ENCODE peak calls at places on chromosomes 3 and 15, in nine cellular contexts. U is cardiac muscle cell; F is GM23248; Z is fibroblast of lung; N is mesenchymal stem cell; E is CD8-positive, alpha-beta memory T cell; O is colonic mucosa; J is left lung; S is heart right ventricle. C is an unnamed sample. For H3K4me1 and H3K36me3, the result is how much of the 10 kb centered on the place peaks cover.

GRCh38 chr3:89072671-89073070 is 34.8 kb upstream of the EPHA3 start:
- DNase-seq in S (no peak), O (no peak), J (no peak), U (no peak), Z (no peak), E (no peak), F (no peak), N (no peak), C (no peak)

GRCh38 chr15:71575474-71576045 is 234.8 kb upstream of the NR2E3 start:
- DNase-seq in E (no peak), O (no peak), U (no peak), J (no peak), Z (no peak), N (no peak), F (peak), S (no peak), C (no peak)

GRCh38 chr15:59632714-59633113 is 21.1 kb downstream of the GCNT3 start:
- DNase-seq in Z (no peak), E (no peak), F (peak), O (no peak), J (no peak), U (peak), S (no peak), N (peak), C (no peak)

GRCh38 chr3:128714887-128715496 is 11.0 kb upstream of the RAB7A start:
- DNase-seq in O (no peak), N (no peak), F (no peak), Z (no peak), J (no peak), E (peak), S (no peak), U (no peak), C (peak)

GRCh38 chr15:29090617-29091466 is 178.8 kb downstream of the NSMCE3 start:
- DNase-seq in Z (no peak), J (no peak), O (no peak), E (peak), N (peak), U (peak), F (peak), S (no peak), C (peak)

GRCh38 chr15:86135030-86135429 is 55.4 kb downstream of the AGBL1 start:
- DNase-seq in O (peak), S (no peak), F (no peak), Z (no peak), E (no peak), J (no peak), U (peak), N (no peak), C (no peak)

GRCh38 chr3:126464494-126464893 is 11.2 kb downstream of the ZXDC start:
- DNase-seq in Z (no peak), J (no peak), E (no peak), N (no peak), S (no peak), O (no peak), F (no peak), U (no peak), C (no peak)

GRCh38 chr15:58932791-58933310 is 628 bp downstream of the SLTM start:
- DNase-seq in J (no peak), O (no peak), U (peak), N (peak), S (peak), F (peak), E (no peak), Z (peak), C (no peak)

GRCh38 chr15:46591462-46591861 is 956.6 kb downstream of the SQOR start:
- DNase-seq in F (no peak), S (no peak), J (no peak), Z (no peak), U (no peak), N (no peak), E (no peak), O (no peak), C (no peak)

GRCh38 chr3:136943396-136943795 is 14.4 kb upstream of the IL20RB start:
- DNase-seq in N (no peak), E (no peak), J (no peak), O (no peak), F (peak), Z (no peak), S (no peak), U (no peak), C (no peak)

GRCh38 chr3:136939489-136939888 is 18.3 kb upstream of the IL20RB start:
- DNase-seq in U (no peak), E (no peak), J (no peak), N (no peak), F (no peak), O (no peak), S (no peak), Z (no peak), C (no peak)

GRCh38 chr3:136938334-136938733 is 19.4 kb upstream of the IL20RB start:
- DNase-seq in E (no peak), J (no peak), U (no peak), O (no peak), F (peak), Z (peak), S (no peak), N (peak), C (no peak)

GRCh38 chr3:136946978-136947377 is 10.8 kb upstream of the IL20RB start:
- DNase-seq in E (no peak), O (no peak), U (no peak), J (no peak), N (no peak), S (no peak), F (no peak), Z (no peak), C (no peak)

GRCh38 chr3:136942796-136943195 is 15.0 kb upstream of the IL20RB start:
- DNase-seq in F (no peak), Z (no peak), J (no peak), S (no peak), O (no peak), N (no peak), U (peak), E (no peak), C (no peak)
- H3K4me1 ChIP-seq in F (under half), Z (under half), J (half or more), S (under half), O (under half), N (under half), U (under half), E (under half), C (under half)

GRCh38 chr3:85631070-85631469 is 672.3 kb downstream of the CADM2 start:
- DNase-seq in S (no peak), U (no peak), J (no peak), E (no peak), F (no peak), Z (no peak), N (no peak), O (no peak), C (no peak)
- H3K4me3 ChIP-seq in S (no peak), U (no peak), J (no peak), E (no peak), F (no peak), Z (no peak), N (no peak), O (no peak), C (no peak)

DNA sequence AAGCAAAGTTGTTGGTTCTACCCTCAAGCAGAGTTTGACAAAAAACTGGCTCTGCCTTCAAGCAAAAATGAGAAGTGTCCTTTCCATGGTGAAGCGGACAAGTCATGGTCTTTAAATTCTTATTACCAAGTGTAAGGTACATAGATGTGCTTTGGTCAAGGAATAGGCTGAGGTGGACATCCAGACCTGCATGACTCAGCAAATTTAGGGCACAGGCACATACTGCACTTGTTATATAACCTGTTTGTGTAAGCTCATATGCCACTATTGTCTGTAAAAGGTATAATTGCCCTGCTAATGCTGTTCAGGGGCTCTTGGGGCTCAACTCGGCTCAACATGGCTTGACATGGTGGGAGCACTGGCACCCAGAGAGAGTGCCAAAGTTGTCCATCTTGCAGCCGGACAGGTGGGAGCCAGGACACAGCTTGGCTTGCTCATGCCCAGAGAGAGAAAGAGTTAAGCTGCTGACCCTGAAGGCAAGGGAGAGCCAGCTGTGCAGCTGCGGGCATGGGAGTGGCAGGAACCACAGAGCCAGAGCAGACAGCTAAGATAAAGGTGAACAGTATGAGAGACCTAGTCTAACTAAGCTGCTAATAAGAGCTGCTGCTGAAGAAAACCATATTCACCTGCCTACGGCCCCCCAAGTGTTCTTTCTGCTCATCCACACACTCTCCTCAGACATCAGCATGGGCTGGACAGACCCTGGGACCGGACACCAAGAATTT is 17.7 kb downstream of the MCCC1 start:
- DNase-seq in U (no peak), N (no peak), S (no peak), E (no peak), J (no peak), O (no peak), Z (no peak), F (no peak), C (no peak)
- H3K36me3 ChIP-seq in U (under half), N (half or more), S (half or more), E (under half), J (half or more), O (under half), Z (under half), F (under half), C (under half)

GRCh38 chr15:45373961-45374360 is 4.4 kb downstream of the GATM start:
- DNase-seq in Z (no peak), N (no peak), U (no peak), E (no peak), O (no peak), S (no peak), J (no peak), F (no peak), C (no peak)
- H3K4me1 ChIP-seq in Z (under half), N (under half), U (under half), E (under half), O (under half), S (under half), J (under half), F (under half), C (under half)

GRCh38 chr3:179067839-179068238 is 3.8 kb downstream of the ZMAT3 start:
- DNase-seq in E (no peak), Z (no peak), U (peak), O (no peak), F (no peak), J (no peak), S (no peak), N (no peak), C (no peak)

GRCh38 chr3:179071569-179072397 is at the start of gene ZMAT3:
- DNase-seq in Z (peak), U (peak), J (peak), F (peak), E (peak), N (peak), O (peak), S (peak), C (peak)

GRCh38 chr3:179071161-179071568 is 444 bp downstream of the ZMAT3 start:
- DNase-seq in Z (peak), O (peak), J (no peak), S (no peak), F (peak), E (no peak), N (peak), U (peak), C (peak)

GRCh38 chr3:179068779-179069530 is 2.7 kb downstream of the ZMAT3 start:
- DNase-seq in S (no peak), E (peak), N (peak), Z (no peak), U (peak), F (peak), O (peak), J (no peak), C (peak)

DNA sequence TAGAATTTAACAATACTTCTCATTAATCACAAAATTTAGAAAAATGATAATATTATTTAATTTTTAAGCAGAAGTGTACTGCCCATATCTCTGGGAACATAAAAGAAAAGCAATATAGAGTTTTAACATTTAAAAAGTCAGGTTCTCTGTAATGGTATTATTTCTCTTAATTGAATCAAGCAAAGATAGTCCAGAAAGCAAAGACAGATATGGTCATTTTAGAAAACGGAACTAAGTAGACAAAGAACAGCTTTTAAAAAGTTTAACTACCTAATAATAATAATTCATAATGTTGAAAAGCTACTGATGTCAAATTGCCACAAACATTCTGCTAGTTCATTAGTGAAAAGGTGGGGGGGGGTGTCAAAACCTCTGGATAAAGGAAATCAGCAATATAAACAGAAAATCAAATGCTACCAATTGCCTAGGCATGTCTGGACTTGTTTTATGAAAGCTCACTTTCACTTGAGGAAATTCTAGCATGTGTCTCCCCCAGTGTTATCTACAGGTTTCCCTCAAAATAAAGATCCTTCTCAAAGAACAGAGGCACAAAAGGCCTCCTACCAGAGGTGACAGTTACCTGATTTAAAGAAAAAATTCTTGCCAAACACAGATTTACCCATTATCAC is 1.7 kb downstream of the ZMAT3 start:
- DNase-seq in Z (peak), U (no peak), J (no peak), E (no peak), F (peak), N (peak), S (no peak), O (no peak), C (no peak)
- H3K4me3 ChIP-seq in Z (peak), U (peak), J (no peak), E (no peak), F (peak), N (peak), S (no peak), O (no peak), C (no peak)

GRCh38 chr3:132509506-132509905 is 87.6 kb upstream of the ACKR4 start:
- DNase-seq in F (no peak), N (no peak), S (no peak), J (no peak), Z (no peak), U (no peak), E (no peak), O (no peak), C (no peak)
- H3K36me3 ChIP-seq in F (half or more), N (half or more), S (half or more), J (half or more), Z (under half), U (half or more), E (under half), O (under half), C (half or more)

DNA sequence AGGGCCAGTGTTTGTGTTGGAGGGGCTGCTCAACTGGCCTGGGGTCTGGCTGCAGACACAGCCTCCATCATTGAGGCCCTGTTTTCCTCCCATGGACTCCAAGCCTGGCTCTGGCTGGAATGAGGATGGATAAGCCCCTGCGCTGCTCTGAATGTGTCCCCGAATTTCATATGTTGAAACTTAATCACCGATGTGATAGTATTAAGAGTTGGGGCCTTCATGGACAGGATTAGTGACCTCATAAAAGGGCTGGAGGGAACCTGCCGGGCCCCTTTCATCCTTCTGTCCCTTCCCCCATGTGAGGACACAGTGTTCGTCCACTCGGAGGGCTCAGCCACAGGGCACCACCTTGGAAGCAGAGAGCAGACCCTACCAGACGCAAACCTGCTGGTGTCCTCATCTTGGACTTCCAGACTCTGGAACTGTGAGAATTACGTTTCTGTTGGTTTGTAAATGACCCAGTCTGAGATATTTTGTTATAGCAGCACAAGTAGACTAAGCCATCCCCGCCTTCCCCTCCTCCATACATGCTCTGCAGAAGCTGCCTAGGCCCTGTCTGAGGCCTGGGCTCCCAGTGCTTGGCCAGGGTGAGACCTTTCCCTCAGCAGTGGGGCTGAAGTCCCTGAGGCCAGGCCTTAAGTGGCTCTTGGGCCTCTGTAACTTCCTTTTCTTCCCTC is 3.8 kb upstream of the LCTL start:
- DNase-seq in F (no peak), E (no peak), U (no peak), Z (no peak), S (no peak), O (no peak), J (no peak), N (no peak), C (no peak)
- H3K4me1 ChIP-seq in F (under half), E (under half), U (under half), Z (under half), S (under half), O (under half), J (under half), N (under half), C (under half)

DNA sequence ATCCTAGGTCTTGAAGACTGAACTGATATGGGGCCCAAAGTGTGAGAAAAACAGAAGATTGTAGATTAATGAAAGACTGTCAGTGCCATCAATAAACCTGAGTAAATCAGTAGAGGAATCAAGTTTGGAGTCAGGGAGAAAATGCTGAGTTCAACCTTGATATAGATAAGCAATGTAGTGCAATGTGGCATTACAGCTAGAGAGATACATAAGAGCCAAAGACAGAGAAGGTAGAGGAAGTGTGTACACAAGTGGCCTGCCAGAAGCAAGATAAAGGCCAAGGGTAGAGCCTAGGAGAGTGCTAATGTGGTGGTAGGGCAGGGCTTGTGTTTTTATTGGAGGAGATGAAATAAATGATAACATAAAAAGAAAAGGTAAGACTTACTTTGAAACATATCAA is 26.0 kb upstream of the EID1 start:
- DNase-seq in E (no peak), J (no peak), U (no peak), O (no peak), S (no peak), Z (no peak), N (no peak), F (no peak), C (no peak)
- H3K4me3 ChIP-seq in E (no peak), J (no peak), U (no peak), O (no peak), S (no peak), Z (no peak), N (no peak), F (no peak), C (no peak)

DNA sequence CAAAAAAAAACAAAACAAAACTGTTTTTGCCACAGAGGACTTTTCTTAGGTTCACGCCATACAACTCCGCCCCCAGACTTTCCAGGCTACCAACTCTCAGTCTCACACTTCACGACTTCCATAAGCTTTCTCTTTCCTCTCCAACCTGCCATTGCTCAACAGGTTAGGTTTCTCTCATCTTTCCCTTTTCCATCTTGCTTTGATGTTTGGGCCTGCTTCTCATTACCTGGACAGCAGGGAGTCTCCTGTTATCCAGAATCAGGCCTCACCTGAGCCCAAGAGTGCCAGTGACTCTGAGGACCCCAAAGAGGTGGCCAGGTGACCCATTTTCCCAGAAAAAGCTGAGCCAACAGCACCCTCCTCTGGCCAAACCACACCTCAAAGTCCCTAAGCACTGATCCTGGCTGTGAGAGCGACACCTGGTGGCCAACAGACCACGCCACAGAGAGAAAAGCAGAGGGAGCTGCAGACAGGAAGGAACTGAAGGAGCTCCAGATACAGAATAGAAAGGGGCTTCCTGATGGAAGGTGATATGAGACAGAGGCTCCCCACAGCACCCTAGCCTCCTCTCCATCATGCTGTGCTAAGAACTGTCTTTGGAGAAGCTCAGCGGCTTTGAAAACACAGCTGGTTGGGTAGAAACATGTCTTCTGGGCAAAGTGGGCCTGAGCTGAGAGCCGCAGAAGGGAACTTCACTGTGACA is 4.0 kb downstream of the CCDC51 start:
- DNase-seq in J (peak), E (peak), U (peak), N (peak), S (peak), Z (peak), O (peak), F (peak), C (peak)
- H3K36me3 ChIP-seq in J (under half), E (under half), U (under half), N (under half), S (under half), Z (under half), O (under half), F (under half), C (under half)

GRCh38 chr3:43288366-43288765 is 2.0 kb downstream of the SNRK start:
- DNase-seq in S (no peak), U (no peak), F (peak), J (no peak), O (no peak), Z (peak), N (peak), E (peak), C (no peak)
- H3K4me1 ChIP-seq in S (half or more), U (under half), F (under half), J (half or more), O (under half), Z (under half), N (under half), E (half or more), C (under half)

C was measured in effector memory CD4-positive, alpha-beta T cell.